ENCODE peak calls at places on chromosomes 7 and 10, in eight cellular contexts. One of them, this sample, is unnamed.

GRCh38 chr10:117945651-117946050 is 101.1 kb downstream of the RAB11FIP2 start:
- DNase-seq in GM04504: no peak
- DNase-seq in PC-9: no peak
- DNase-seq in neural crest cell: no peak
- DNase-seq in KG1: no peak
- DNase-seq in iPS DF 19.7: no peak
- DNase-seq in GM12865: no peak
- DNase-seq in hypothalamus: no peak
- DNase-seq in this sample: no peak

GRCh38 chr7:107181172-107181571 is 12.4 kb downstream of the HBP1 start:
- DNase-seq in GM04504: no peak
- DNase-seq in PC-9: no peak
- DNase-seq in neural crest cell: no peak
- DNase-seq in KG1: no peak
- DNase-seq in iPS DF 19.7: no peak
- DNase-seq in GM12865: no peak
- DNase-seq in hypothalamus: no peak
- DNase-seq in this sample: no peak

GRCh38 chr10:14952851-14953451 is 945 bp downstream of the DCLRE1C start:
- DNase-seq in GM04504: no peak
- DNase-seq in PC-9: no peak
- DNase-seq in neural crest cell: no peak
- DNase-seq in KG1: no peak
- DNase-seq in iPS DF 19.7: no peak
- DNase-seq in GM12865: peak
- DNase-seq in hypothalamus: no peak
- DNase-seq in this sample: no peak

GRCh38 chr7:130917669-130918128 is 183.7 kb upstream of the KLF14 start:
- DNase-seq in GM04504: no peak
- DNase-seq in PC-9: peak
- DNase-seq in neural crest cell: no peak
- DNase-seq in KG1: no peak
- DNase-seq in iPS DF 19.7: no peak
- DNase-seq in GM12865: no peak
- DNase-seq in hypothalamus: no peak
- DNase-seq in this sample: no peak

GRCh38 chr10:132542086-132542775 is 4.6 kb downstream of the INPP5A start:
- DNase-seq in GM04504: no peak
- DNase-seq in PC-9: no peak
- DNase-seq in neural crest cell: no peak
- DNase-seq in KG1: no peak
- DNase-seq in iPS DF 19.7: no peak
- DNase-seq in GM12865: no peak
- DNase-seq in hypothalamus: no peak
- DNase-seq in this sample: no peak

GRCh38 chr10:124343351-124344265 is 75.1 kb downstream of the OAT start:
- DNase-seq in GM04504: no peak
- DNase-seq in PC-9: no peak
- DNase-seq in neural crest cell: no peak
- DNase-seq in KG1: no peak
- DNase-seq in iPS DF 19.7: no peak
- DNase-seq in GM12865: no peak
- DNase-seq in hypothalamus: no peak
- DNase-seq in this sample: no peak

GRCh38 chr10:3996697-3997096 is 211.7 kb upstream of the KLF6 start:
- DNase-seq in GM04504: no peak
- DNase-seq in PC-9: no peak
- DNase-seq in neural crest cell: no peak
- DNase-seq in KG1: no peak
- DNase-seq in iPS DF 19.7: no peak
- DNase-seq in GM12865: no peak
- DNase-seq in hypothalamus: no peak
- DNase-seq in this sample: no peak

GRCh38 chr7:133854739-133855138 is 272.4 kb upstream of the LRGUK start:
- DNase-seq in GM04504: peak
- DNase-seq in PC-9: no peak
- DNase-seq in neural crest cell: no peak
- DNase-seq in KG1: no peak
- DNase-seq in iPS DF 19.7: no peak
- DNase-seq in GM12865: peak
- DNase-seq in hypothalamus: no peak
- DNase-seq in this sample: no peak

GRCh38 chr7:38881015-38881414 is 28.0 kb downstream of the VPS41 start:
- DNase-seq in GM04504: no peak
- DNase-seq in PC-9: no peak
- DNase-seq in neural crest cell: no peak
- DNase-seq in KG1: no peak
- DNase-seq in iPS DF 19.7: no peak
- DNase-seq in GM12865: no peak
- DNase-seq in hypothalamus: no peak
- DNase-seq in this sample: no peak

GRCh38 chr10:71766717-71767419 is 6.5 kb downstream of the VSIR start:
- DNase-seq in GM04504: peak
- DNase-seq in PC-9: peak
- DNase-seq in neural crest cell: no peak
- DNase-seq in KG1: no peak
- DNase-seq in iPS DF 19.7: no peak
- DNase-seq in GM12865: peak
- DNase-seq in hypothalamus: no peak
- DNase-seq in this sample: no peak

GRCh38 chr7:47268826-47269465 is 313.0 kb downstream of the TNS3 start:
- DNase-seq in GM04504: no peak
- DNase-seq in PC-9: no peak
- DNase-seq in neural crest cell: no peak
- DNase-seq in KG1: no peak
- DNase-seq in iPS DF 19.7: no peak
- DNase-seq in GM12865: no peak
- DNase-seq in hypothalamus: no peak
- DNase-seq in this sample: no peak

GRCh38 chr7:151558575-151558974 is 38.9 kb upstream of the RHEB start:
- DNase-seq in GM04504: no peak
- DNase-seq in PC-9: no peak
- DNase-seq in neural crest cell: no peak
- DNase-seq in KG1: no peak
- DNase-seq in iPS DF 19.7: no peak
- DNase-seq in GM12865: no peak
- DNase-seq in hypothalamus: no peak
- DNase-seq in this sample: no peak

GRCh38 chr10:132451506-132452215 is 54.7 kb downstream of the PWWP2B start:
- DNase-seq in GM04504: no peak
- DNase-seq in PC-9: no peak
- DNase-seq in neural crest cell: no peak
- DNase-seq in KG1: no peak
- DNase-seq in iPS DF 19.7: no peak
- DNase-seq in GM12865: no peak
- DNase-seq in hypothalamus: no peak
- DNase-seq in this sample: no peak

GRCh38 chr7:33423646-33424020 is 294.3 kb downstream of the BBS9 start:
- DNase-seq in GM04504: no peak
- DNase-seq in PC-9: no peak
- DNase-seq in neural crest cell: no peak
- DNase-seq in KG1: peak
- DNase-seq in iPS DF 19.7: no peak
- DNase-seq in GM12865: peak
- DNase-seq in hypothalamus: no peak
- DNase-seq in this sample: peak

GRCh38 chr10:11057448-11057847 is 39.8 kb downstream of the CELF2 start:
- DNase-seq in GM04504: no peak
- DNase-seq in PC-9: no peak
- DNase-seq in neural crest cell: no peak
- DNase-seq in KG1: no peak
- DNase-seq in iPS DF 19.7: no peak
- DNase-seq in GM12865: no peak
- DNase-seq in hypothalamus: no peak
- DNase-seq in this sample: no peak

GRCh38 chr7:124411796-124412195 is 353.8 kb downstream of the GPR37 start:
- DNase-seq in GM04504: no peak
- DNase-seq in PC-9: no peak
- DNase-seq in neural crest cell: peak
- DNase-seq in KG1: no peak
- DNase-seq in iPS DF 19.7: no peak
- DNase-seq in GM12865: peak
- DNase-seq in hypothalamus: no peak
- DNase-seq in this sample: no peak

GRCh38 chr10:27537812-27538211 is 33.7 kb downstream of the RAB18 start:
- DNase-seq in GM04504: no peak
- DNase-seq in PC-9: no peak
- DNase-seq in neural crest cell: no peak
- DNase-seq in KG1: no peak
- DNase-seq in iPS DF 19.7: no peak
- DNase-seq in GM12865: no peak
- DNase-seq in hypothalamus: no peak
- DNase-seq in this sample: no peak

GRCh38 chr7:68963547-68963946 is 634.7 kb upstream of the AUTS2 start:
- DNase-seq in GM04504: peak
- DNase-seq in PC-9: peak
- DNase-seq in neural crest cell: no peak
- DNase-seq in KG1: no peak
- DNase-seq in iPS DF 19.7: no peak
- DNase-seq in GM12865: no peak
- DNase-seq in hypothalamus: no peak
- DNase-seq in this sample: no peak

GRCh38 chr10:130635528-130635927 is 499.3 kb downstream of the GLRX3 start:
- DNase-seq in GM04504: no peak
- DNase-seq in PC-9: no peak
- DNase-seq in neural crest cell: no peak
- DNase-seq in KG1: no peak
- DNase-seq in iPS DF 19.7: no peak
- DNase-seq in GM12865: no peak
- DNase-seq in hypothalamus: no peak
- DNase-seq in this sample: no peak

GRCh38 chr7:23474098-23474828 is 4.0 kb upstream of the IGF2BP3 start:
- DNase-seq in GM04504: peak
- DNase-seq in PC-9: peak
- DNase-seq in neural crest cell: peak
- DNase-seq in KG1: no peak
- DNase-seq in iPS DF 19.7: peak
- DNase-seq in GM12865: peak
- DNase-seq in hypothalamus: no peak
- DNase-seq in this sample: peak

GRCh38 chr7:42790196-42790595 is 121.7 kb downstream of the C7orf25 start:
- DNase-seq in GM04504: no peak
- DNase-seq in PC-9: no peak
- DNase-seq in neural crest cell: no peak
- DNase-seq in KG1: no peak
- DNase-seq in iPS DF 19.7: no peak
- DNase-seq in GM12865: no peak
- DNase-seq in hypothalamus: no peak
- DNase-seq in this sample: no peak

GRCh38 chr10:99369551-99369950 is 40.4 kb downstream of the CNNM1 start:
- DNase-seq in GM04504: no peak
- DNase-seq in PC-9: no peak
- DNase-seq in neural crest cell: no peak
- DNase-seq in KG1: no peak
- DNase-seq in iPS DF 19.7: no peak
- DNase-seq in GM12865: no peak
- DNase-seq in hypothalamus: no peak
- DNase-seq in this sample: no peak

GRCh38 chr7:36281945-36282727 is 107.5 kb upstream of the ANLN start:
- DNase-seq in GM04504: no peak
- DNase-seq in PC-9: no peak
- DNase-seq in neural crest cell: no peak
- DNase-seq in KG1: no peak
- DNase-seq in iPS DF 19.7: no peak
- DNase-seq in GM12865: no peak
- DNase-seq in hypothalamus: no peak
- DNase-seq in this sample: no peak

This sample was measured in iPS DF 6.9.